ENCODE peak calls at places on chromosomes 6 and 20, in four cellular contexts. H is heart left ventricle, F is left lung, K is heart right ventricle. D is an unnamed sample.

GRCh38 chr20:51334609-51335008 is 207.9 kb downstream of the NFATC2 start:
- DNase-seq in F (no peak), H (no peak), K (no peak), D (no peak)

GRCh38 chr20:37416202-37417145 is 70.5 kb downstream of the SRC start:
- DNase-seq in F (peak), H (no peak), K (no peak), D (no peak)

GRCh38 chr6:169162968-169163903 is 90.4 kb downstream of the THBS2 start:
- DNase-seq in K (peak), H (no peak), F (peak), D (peak)

GRCh38 chr20:13260620-13261279 is 39.7 kb downstream of the ISM1 start:
- DNase-seq in F (no peak), H (no peak), K (no peak), D (no peak)

GRCh38 chr6:56101141-56101553 is 146.2 kb downstream of the COL21A1 start:
- DNase-seq in H (no peak), K (no peak), F (peak), D (no peak)

GRCh38 chr20:36744764-36745191 is 1.1 kb downstream of the NDRG3 start:
- DNase-seq in K (peak), F (no peak), H (peak), D (no peak)

GRCh38 chr20:23066772-23067171 is 17.3 kb upstream of the THBD start:
- DNase-seq in H (no peak), K (no peak), F (no peak), D (no peak)

GRCh38 chr6:167116109-167116837 is 6.6 kb upstream of the CCR6 start:
- DNase-seq in H (no peak), F (no peak), K (no peak), D (peak)

GRCh38 chr6:54288476-54288875 is 19.8 kb upstream of the TINAG start:
- DNase-seq in H (no peak), F (no peak), K (no peak), D (no peak)

GRCh38 chr6:70811788-70812187 is 144.1 kb downstream of the SMAP1 start:
- DNase-seq in K (no peak), H (no peak), F (no peak), D (no peak)

GRCh38 chr6:53547166-53547814 is 2.4 kb upstream of the GCLC start:
- DNase-seq in F (no peak), H (no peak), K (no peak), D (no peak)

GRCh38 chr6:144343736-144344428 is 58.7 kb downstream of the UTRN start:
- DNase-seq in H (no peak), K (peak), F (no peak), D (no peak)

GRCh38 chr20:37218976-37219375 is 39.6 kb upstream of the MROH8 start:
- DNase-seq in F (no peak), K (no peak), H (no peak), D (no peak)

GRCh38 chr6:159788757-159789376 is 535 bp downstream of the TCP1 start:
- DNase-seq in F (peak), H (peak), K (peak), D (peak)

GRCh38 chr20:47206962-47207641 is 149.4 kb downstream of the ZMYND8 start:
- DNase-seq in H (no peak), K (no peak), F (no peak), D (no peak)

GRCh38 chr20:56781108-56781739 is 152.1 kb downstream of the TFAP2C start:
- DNase-seq in H (no peak), F (no peak), K (no peak), D (no peak)

GRCh38 chr6:91911945-91912344 is 1325.1 kb upstream of the MAP3K7 start:
- DNase-seq in F (no peak), K (no peak), H (no peak), D (no peak)

GRCh38 chr20:48463916-48464315 is 363.9 kb downstream of the PREX1 start:
- DNase-seq in K (no peak), F (no peak), H (no peak), D (no peak)

GRCh38 chr6:39568896-39569295 is 156.3 kb downstream of the KIF6 start:
- DNase-seq in F (no peak), H (no peak), K (no peak), D (no peak)

GRCh38 chr6:73774311-73774766 is 78.3 kb downstream of the CD109 start:
- DNase-seq in H (no peak), F (no peak), K (peak), D (no peak)

GRCh38 chr6:135434095-135434494 is 63.4 kb downstream of the AHI1 start:
- DNase-seq in F (no peak), K (no peak), H (no peak), D (no peak)

GRCh38 chr6:106279179-106279578 is 46.4 kb downstream of the ATG5 start:
- DNase-seq in H (no peak), F (no peak), K (no peak), D (no peak)

GRCh38 chr20:6533321-6533720 is 234.2 kb upstream of the BMP2 start:
- DNase-seq in F (no peak), K (no peak), H (no peak), D (no peak)

GRCh38 chr20:2038161-2038560 is 44.3 kb upstream of the PDYN start:
- DNase-seq in H (no peak), F (no peak), K (no peak), D (no peak)

GRCh38 chr6:148985499-148985898 is 238.7 kb downstream of the UST start:
- DNase-seq in F (no peak), H (no peak), K (no peak), D (no peak)

GRCh38 chr20:23166563-23166962 is 80.4 kb upstream of the CD93 start:
- DNase-seq in H (no peak), F (no peak), K (no peak), D (no peak)

GRCh38 chr6:118468682-118469465 is 79.2 kb upstream of the PLN start:
- DNase-seq in K (no peak), H (no peak), F (no peak), D (no peak)

GRCh38 chr20:53245581-53245980 is 273.4 kb downstream of the TSHZ2 start:
- DNase-seq in F (no peak), K (no peak), H (no peak), D (no peak)

GRCh38 chr6:79215233-79215824 is 19.2 kb downstream of the HMGN3 start:
- DNase-seq in H (no peak), F (no peak), K (no peak), D (no peak)

GRCh38 chr6:156026543-156027268 is 571.1 kb upstream of the NOX3 start:
- DNase-seq in F (no peak), K (no peak), H (no peak), D (peak)

GRCh38 chr6:97901531-97901930 is 618.5 kb upstream of the MMS22L start:
- DNase-seq in K (no peak), F (no peak), H (no peak), D (no peak)

GRCh38 chr6:17125407-17125806 is 23.6 kb downstream of the STMND1 start:
- DNase-seq in F (no peak), K (no peak), H (no peak), D (no peak)

GRCh38 chr20:51800132-51800721 is 2.1 kb downstream of the SALL4 start:
- DNase-seq in H (peak), F (peak), K (peak), D (peak)

DNA sequence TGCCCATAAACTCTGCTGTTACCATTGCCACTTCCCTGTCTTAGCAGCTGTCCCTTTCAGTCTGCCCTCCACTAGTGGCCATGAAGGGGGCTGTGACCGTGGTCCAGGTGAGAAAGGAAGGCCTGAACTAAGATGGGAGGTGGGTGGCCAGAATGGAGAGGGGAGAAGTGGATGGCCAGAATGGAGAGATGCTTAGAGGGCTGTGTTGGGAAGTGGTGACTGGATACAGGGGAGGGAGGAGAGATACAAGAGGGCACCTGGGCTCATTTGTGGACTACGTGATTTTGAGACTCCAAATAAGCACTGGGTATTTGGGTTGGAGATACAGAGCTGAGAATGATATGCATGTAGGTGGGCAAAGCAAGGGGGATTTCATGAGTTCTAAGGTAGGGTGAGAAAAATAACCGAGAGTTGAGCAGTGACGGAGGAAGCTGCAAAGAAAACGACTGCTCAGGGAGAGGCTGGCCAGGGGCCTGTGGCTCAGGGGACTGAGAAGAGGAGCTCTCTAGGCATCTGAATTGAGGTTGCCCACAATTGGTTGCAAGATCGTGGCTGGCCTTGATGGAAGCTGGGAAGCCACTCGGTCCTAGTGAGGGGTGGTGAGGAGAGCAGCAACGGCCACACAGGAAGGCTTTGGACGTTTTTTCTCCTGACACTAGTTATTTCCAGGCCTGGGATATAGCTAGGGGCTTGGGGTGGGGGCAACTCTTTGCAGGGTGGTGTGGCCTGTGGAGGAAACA is 36.9 kb downstream of the PANK2 start:
- DNase-seq in K (no peak), H (no peak), F (no peak), D (no peak)
- H3K27ac ChIP-seq in K (no peak), H (no peak), F (no peak), D (no peak)

GRCh38 chr20:32052090-32052791 is at the start of gene HCK:
- DNase-seq in H (peak), K (no peak), F (peak), D (no peak)
- H3K4me3 ChIP-seq in H (peak), K (peak), F (peak), D (no peak)

DNA sequence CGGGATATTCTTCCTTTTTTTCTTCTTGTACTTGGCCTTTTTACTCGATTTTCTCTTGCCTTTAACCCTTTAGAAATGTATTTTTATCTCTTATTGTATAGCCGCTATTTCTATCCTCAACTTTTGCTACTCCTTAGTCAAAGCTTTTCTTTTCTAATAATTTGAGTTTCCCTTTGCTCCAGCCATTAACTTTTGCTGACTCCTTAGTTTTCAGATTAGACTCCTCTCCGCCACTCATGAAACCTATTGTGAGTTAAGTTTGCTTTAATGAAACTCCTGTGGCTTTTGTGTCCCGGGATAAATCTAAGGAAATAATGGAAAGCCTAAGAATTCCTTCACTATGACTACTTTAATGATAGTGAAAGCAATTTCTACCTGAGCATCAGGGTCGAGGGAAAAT is 590.3 kb upstream of the CITED2 start:
- DNase-seq in H (no peak), F (no peak), K (no peak), D (no peak)
- H3K27ac ChIP-seq in H (no peak), F (no peak), K (peak), D (no peak)

DNA sequence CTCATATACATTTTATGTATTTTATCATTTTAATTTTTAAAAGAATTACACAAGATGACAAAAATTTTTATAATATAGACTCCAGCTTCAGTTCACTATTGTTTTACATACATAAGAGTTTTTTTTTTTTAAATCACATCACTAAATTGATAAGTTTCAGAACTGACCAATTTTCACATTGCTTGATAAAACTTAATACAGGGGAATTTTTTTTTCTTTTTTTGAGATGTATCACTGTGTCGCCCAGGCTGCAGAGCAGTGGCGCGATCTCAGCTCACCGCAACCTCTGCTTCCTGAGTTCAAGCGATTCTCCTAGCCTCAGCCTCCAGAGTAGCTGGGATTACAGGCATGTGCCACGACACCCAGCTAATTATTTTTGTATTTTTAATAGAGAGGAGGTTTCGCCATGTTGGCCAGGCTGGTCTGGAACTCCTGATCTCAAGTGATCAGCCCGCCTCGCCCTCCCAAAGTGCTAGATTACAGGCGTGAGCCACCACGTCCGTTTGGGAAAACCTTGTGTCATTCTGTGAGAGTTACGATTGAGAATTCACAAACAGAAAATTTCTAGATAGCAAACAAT is 36.6 kb upstream of the BTN3A2 start:
- DNase-seq in K (no peak), H (no peak), F (no peak), D (no peak)
- H3K4me3 ChIP-seq in K (no peak), H (no peak), F (no peak), D (no peak)

GRCh38 chr6:50819527-50819905 is 845 bp downstream of the TFAP2B start:
- DNase-seq in F (peak), H (no peak), K (no peak), D (peak)

GRCh38 chr6:50816115-50816675 is 2.5 kb upstream of the TFAP2B start:
- DNase-seq in K (peak), F (peak), H (no peak), D (peak)

GRCh38 chr6:50816947-50817637 is 1.6 kb upstream of the TFAP2B start:
- DNase-seq in H (no peak), K (no peak), F (no peak), D (no peak)

GRCh38 chr6:50818673-50819072 is at the start of gene TFAP2B:
- DNase-seq in F (no peak), K (no peak), H (no peak), D (no peak)

DNA sequence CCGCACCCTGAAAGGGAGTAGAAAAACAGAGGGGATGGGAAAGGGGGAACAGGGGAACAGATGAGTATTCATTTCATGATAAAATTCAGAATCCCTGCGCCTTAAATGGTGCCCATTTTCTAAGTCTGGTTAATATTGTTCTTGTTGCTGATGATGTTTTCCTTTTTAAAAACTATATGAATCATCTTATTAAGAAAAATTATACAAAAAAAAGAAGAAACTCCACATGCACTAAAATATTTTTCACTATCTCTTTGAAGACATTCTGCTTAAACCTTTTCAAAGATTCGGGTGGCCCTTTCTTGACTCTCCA is 1.1 kb upstream of the TFAP2B start:
- DNase-seq in F (no peak), K (no peak), H (no peak), D (no peak)
- H3K27ac ChIP-seq in F (no peak), K (no peak), H (no peak), D (no peak)

DNA sequence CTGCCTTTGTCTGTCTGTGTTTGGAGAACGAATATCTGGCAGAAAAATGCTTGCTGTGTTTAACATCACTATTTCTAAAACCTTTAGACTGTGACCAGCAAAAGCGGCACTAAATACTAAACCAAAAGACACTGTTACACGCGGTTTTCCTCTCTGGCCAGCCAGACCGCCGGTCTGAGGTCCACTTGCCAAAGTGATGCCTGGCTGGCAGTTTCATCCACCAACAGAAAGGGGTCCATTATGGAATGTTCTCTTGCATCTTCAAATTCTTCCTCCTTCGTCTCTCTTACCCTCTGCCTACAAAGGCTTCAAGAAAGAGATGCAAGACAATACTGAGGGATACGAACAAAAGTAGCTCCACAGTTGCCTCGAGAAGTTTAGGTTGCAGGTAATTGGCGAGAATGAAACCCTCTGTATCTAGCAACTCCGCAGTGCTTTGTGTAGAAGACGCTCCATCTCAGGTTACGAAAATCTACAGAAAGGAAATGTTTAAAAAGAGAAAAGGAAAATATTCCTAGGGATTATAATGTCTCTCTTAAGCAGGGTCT is 176.6 kb downstream of the TRIM27 start:
- DNase-seq in K (no peak), H (no peak), F (no peak), D (no peak)
- H3K4me3 ChIP-seq in K (no peak), H (no peak), F (no peak), D (no peak)

DNA sequence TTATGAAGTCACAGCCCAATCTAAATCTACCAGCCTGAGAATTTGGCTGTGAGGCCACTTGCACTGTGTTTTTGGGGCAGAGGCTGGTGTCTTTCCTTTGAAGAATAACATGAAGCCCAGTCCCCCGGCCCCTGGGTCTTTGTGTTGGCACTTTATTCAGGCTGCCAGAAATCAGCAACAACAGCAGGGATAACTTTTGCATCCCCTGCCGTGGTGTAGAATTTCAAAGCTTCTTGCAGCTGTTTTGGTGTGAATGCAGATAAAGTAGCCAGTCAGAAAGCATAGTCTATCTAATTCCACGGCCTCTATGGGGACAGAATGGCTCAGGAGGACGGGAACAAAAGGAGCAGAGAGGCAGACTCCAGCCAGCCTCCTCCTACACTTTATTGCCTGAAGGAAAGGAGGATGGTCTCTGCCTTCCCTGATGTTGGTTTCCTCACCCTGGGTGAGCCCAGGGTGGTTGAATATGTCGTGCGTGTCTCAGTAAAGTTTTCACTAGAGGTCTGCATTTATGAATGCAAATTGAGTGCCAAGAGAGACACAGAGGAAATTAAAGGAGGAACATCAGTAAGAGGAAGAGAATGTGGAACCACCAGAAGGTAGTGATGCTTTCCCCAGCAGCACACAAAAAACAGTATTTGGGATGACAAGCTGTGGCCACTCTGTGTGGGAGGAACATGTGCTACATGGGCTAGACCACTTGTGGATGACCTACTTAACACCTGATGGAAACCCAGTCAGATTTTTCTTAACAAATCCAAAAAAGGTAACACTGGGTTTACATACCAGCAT is 125.9 kb upstream of the TRAF3IP2 start:
- DNase-seq in K (no peak), F (no peak), H (no peak), D (no peak)
- H3K27ac ChIP-seq in K (peak), F (no peak), H (no peak), D (no peak)

GRCh38 chr6:21666200-21666671 is 72.7 kb downstream of the SOX4 start:
- DNase-seq in K (peak), H (no peak), F (no peak), D (peak)
- H3K4me3 ChIP-seq in K (peak), H (peak), F (peak), D (peak)